ENCODE peak calls at places on chromosomes 7 and 10, in seven cellular contexts. F, S, B, V, L, G and N are unnamed samples.
A peak's percentile ranks its signal among the peaks of the same experiment; 100 is the strongest.

GRCh38 chr7:25854608-25855497 is 297.1 kb upstream of the NFE2L3 start:
- DNase-seq in F (peak; percentile 97), S (peak; percentile 100), B (peak; percentile 100), V (no peak), L (peak; percentile 92), G (peak; percentile 100), N (peak; percentile 97)

GRCh38 chr10:44647877-44648542 is 263.1 kb upstream of the CXCL12 start:
- DNase-seq in F (no peak), S (no peak), B (peak; percentile 71), V (no peak), L (no peak), G (no peak), N (no peak)

GRCh38 chr7:108875139-108875538 is 305.5 kb downstream of the DNAJB9 start:
- DNase-seq in F (no peak), S (peak; percentile 47), B (peak; percentile 8), V (peak; percentile 79), L (peak; percentile 41), G (peak; percentile 1), N (no peak)

GRCh38 chr7:106126170-106126938 is 14.2 kb upstream of the SYPL1 start:
- DNase-seq in F (peak; percentile 35), S (no peak), B (peak; percentile 82), V (no peak), L (no peak), G (peak; percentile 76), N (no peak)

GRCh38 chr10:121578298-121578697 is 19.9 kb downstream of the FGFR2 start:
- DNase-seq in F (no peak), S (no peak), B (no peak), V (no peak), L (no peak), G (no peak), N (no peak)

GRCh38 chr10:4213441-4213840 is 428.4 kb upstream of the KLF6 start:
- DNase-seq in F (no peak), S (no peak), B (peak; percentile 28), V (no peak), L (no peak), G (no peak), N (no peak)

GRCh38 chr10:16964571-16965241 is 147.5 kb upstream of the RSU1 start:
- DNase-seq in F (no peak), S (no peak), B (no peak), V (no peak), L (no peak), G (peak; percentile 14), N (no peak)

GRCh38 chr10:109504401-109504800 is 418.9 kb downstream of the XPNPEP1 start:
- DNase-seq in F (no peak), S (no peak), B (no peak), V (no peak), L (no peak), G (no peak), N (no peak)

GRCh38 chr7:1703475-1704325 is 33.6 kb downstream of the ELFN1 start:
- DNase-seq in F (no peak), S (peak; percentile 45), B (no peak), V (peak; percentile 44), L (peak; percentile 52), G (no peak), N (no peak)

GRCh38 chr7:45663167-45663921 is 89.2 kb downstream of the ADCY1 start:
- DNase-seq in F (peak; percentile 18), S (peak; percentile 45), B (peak; percentile 12), V (peak; percentile 87), L (peak; percentile 70), G (peak; percentile 20), N (peak; percentile 8)

GRCh38 chr7:48158404-48158803 is 12.9 kb upstream of the ABCA13 start:
- DNase-seq in F (peak; percentile 45), S (no peak), B (peak; percentile 73), V (no peak), L (no peak), G (no peak), N (no peak)

GRCh38 chr10:31126593-31126992 is 94.9 kb upstream of the ZNF438 start:
- DNase-seq in F (peak; percentile 85), S (no peak), B (peak; percentile 46), V (no peak), L (no peak), G (no peak), N (no peak)

GRCh38 chr7:25545125-25546008 is 317.1 kb upstream of the NPVF start:
- DNase-seq in F (no peak), S (no peak), B (no peak), V (no peak), L (no peak), G (no peak), N (no peak)

GRCh38 chr7:132977234-132977633 is 104.7 kb downstream of the CHCHD3 start:
- DNase-seq in F (no peak), S (no peak), B (peak; percentile 11), V (no peak), L (no peak), G (no peak), N (no peak)

GRCh38 chr10:60430836-60431597 is 41.3 kb upstream of the ANK3 start:
- DNase-seq in F (no peak), S (no peak), B (peak; percentile 26), V (no peak), L (no peak), G (no peak), N (no peak)

GRCh38 chr10:23399701-23400144 is 39.2 kb upstream of the OTUD1 start:
- DNase-seq in F (peak; percentile 95), S (no peak), B (peak; percentile 97), V (no peak), L (no peak), G (peak; percentile 95), N (no peak)

GRCh38 chr10:78417425-78418370 is 384.0 kb downstream of the RPS24 start:
- DNase-seq in F (no peak), S (no peak), B (no peak), V (no peak), L (peak; percentile 20), G (no peak), N (no peak)

GRCh38 chr7:150420242-150420641 is 30.2 kb upstream of the GIMAP8 start:
- DNase-seq in F (no peak), S (no peak), B (no peak), V (peak; percentile 39), L (peak; percentile 16), G (no peak), N (no peak)

GRCh38 chr10:52027055-52027454 is 287.0 kb upstream of the DKK1 start:
- DNase-seq in F (peak; percentile 9), S (no peak), B (peak; percentile 82), V (no peak), L (no peak), G (peak; percentile 46), N (no peak)

GRCh38 chr10:79346012-79346340 is 1.3 kb upstream of the PPIF start:
- DNase-seq in F (no peak), S (no peak), B (no peak), V (peak; percentile 23), L (peak; percentile 21), G (no peak), N (no peak)

GRCh38 chr7:130420943-130421578 is 19.8 kb downstream of the CEP41 start:
- DNase-seq in F (no peak), S (no peak), B (peak; percentile 28), V (no peak), L (no peak), G (no peak), N (no peak)

GRCh38 chr7:82600601-82601000 is 157.0 kb upstream of the CACNA2D1 start:
- DNase-seq in F (no peak), S (no peak), B (peak; percentile 13), V (no peak), L (no peak), G (peak; percentile 19), N (no peak)

GRCh38 chr10:97914837-97915211 is 65.2 kb downstream of the GOLGA7B start:
- DNase-seq in F (peak; percentile 81), S (peak; percentile 83), B (peak; percentile 37), V (peak; percentile 95), L (peak; percentile 84), G (peak; percentile 53), N (peak; percentile 65)

GRCh38 chr10:114544045-114544659 is 113.9 kb downstream of the ABLIM1 start:
- DNase-seq in F (no peak), S (no peak), B (no peak), V (no peak), L (no peak), G (no peak), N (no peak)

GRCh38 chr7:38222481-38223096 is 44.5 kb downstream of the STARD3NL start:
- DNase-seq in F (peak; percentile 77), S (peak; percentile 69), B (peak; percentile 62), V (no peak), L (no peak), G (peak; percentile 63), N (peak; percentile 35)

GRCh38 chr10:131822013-131822693 is 78.7 kb upstream of the PPP2R2D start:
- DNase-seq in F (no peak), S (no peak), B (no peak), V (no peak), L (no peak), G (no peak), N (no peak)

GRCh38 chr10:6891924-6892323 is 311.8 kb upstream of the PRKCQ start:
- DNase-seq in F (peak; percentile 57), S (peak; percentile 18), B (no peak), V (no peak), L (no peak), G (no peak), N (no peak)

GRCh38 chr10:6894405-6894804 is 314.3 kb upstream of the PRKCQ start:
- DNase-seq in F (no peak), S (no peak), B (no peak), V (no peak), L (no peak), G (no peak), N (no peak)

GRCh38 chr10:6885284-6885683 is 305.2 kb upstream of the PRKCQ start:
- DNase-seq in F (no peak), S (no peak), B (no peak), V (no peak), L (no peak), G (no peak), N (no peak)

GRCh38 chr10:6889718-6890117 is 309.6 kb upstream of the PRKCQ start:
- DNase-seq in F (peak; percentile 50), S (no peak), B (no peak), V (no peak), L (no peak), G (no peak), N (no peak)
- H2BK5ac ChIP-seq in F (no peak overlapping the region), S (no peak overlapping the region), B (no peak overlapping the region), V (no peak overlapping the region), L (no peak overlapping the region), G (no peak overlapping the region), N (no peak overlapping the region)

DNA sequence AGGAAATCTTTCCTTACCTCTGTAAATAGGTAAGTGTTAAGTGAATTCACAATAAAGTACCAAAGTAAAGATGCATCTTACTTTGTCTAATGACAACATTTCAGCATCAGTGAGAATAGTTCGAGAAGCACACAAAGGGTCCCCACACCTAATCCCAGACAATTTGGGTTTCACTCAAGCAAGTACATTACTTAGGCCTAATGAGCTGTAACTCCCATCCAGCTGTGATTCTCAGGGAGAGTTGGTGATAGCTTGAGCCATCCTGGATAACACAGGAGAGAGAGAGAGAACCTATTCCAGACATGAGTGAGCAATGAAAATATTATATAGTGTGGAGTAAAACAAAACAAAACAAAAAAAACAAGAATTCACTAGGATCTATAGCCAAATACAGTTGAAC is 149.1 kb upstream of the NRG3 start:
- DNase-seq in F (no peak), S (no peak), B (no peak), V (no peak), L (no peak), G (no peak), N (no peak)
- H4K8ac ChIP-seq in F (no peak overlapping the region), S (no peak overlapping the region), B (no peak overlapping the region), V (no peak overlapping the region), L (no peak overlapping the region), G (no peak overlapping the region), N (no peak overlapping the region)

GRCh38 chr10:12193193-12193592 is 2.5 kb downstream of the NUDT5 start:
- DNase-seq in F (peak; percentile 56), S (no peak), B (peak; percentile 71), V (no peak), L (no peak), G (peak; percentile 72), N (no peak)
- H2BK5ac ChIP-seq in F (no peak overlapping the region), S (no peak overlapping the region), B (peak overlapping the region; percentile 58), V (no peak overlapping the region), L (no peak overlapping the region), G (no peak overlapping the region), N (no peak overlapping the region)

GRCh38 chr7:44639701-44640321 is 33.4 kb downstream of the OGDH start:
- DNase-seq in F (peak; percentile 90), S (peak; percentile 74), B (peak; percentile 91), V (no peak), L (peak; percentile 48), G (peak; percentile 91), N (peak; percentile 4)
- H4K8ac ChIP-seq in F (peak overlapping the region; percentile 86), S (no peak overlapping the region), B (peak overlapping the region; percentile 98), V (no peak overlapping the region), L (no peak overlapping the region), G (peak overlapping the region; percentile 72), N (no peak overlapping the region)